ENCODE peak calls at places on chromosomes 13 and 19, in nine cellular contexts. D is BE2C, Y is GM23338, R is tibial artery, T is PC-3, C is transverse colon, L is Caco-2, J is bronchial epithelial cell, O is stomach. Z is an unnamed sample.

GRCh38 chr19:40603071-40603718 is 2.0 kb downstream of the LTBP4 start:
- DNase-seq in D (no peak), Y (peak; percentile 73), R (no peak), T (peak; percentile 31), C (no peak), L (peak; percentile 62), J (peak; percentile 59), O (no peak), Z (peak; percentile 65)

GRCh38 chr13:73966331-73966730 is 167.9 kb downstream of the KLF12 start:
- DNase-seq in D (no peak), Y (no peak), R (no peak), T (no peak), C (no peak), L (no peak), J (no peak), O (no peak), Z (no peak)

GRCh38 chr13:21020581-21020980 is 40.8 kb downstream of the LATS2 start:
- DNase-seq in D (no peak), Y (no peak), R (peak; percentile 23), T (no peak), C (no peak), L (no peak), J (no peak), O (no peak), Z (no peak)

GRCh38 chr13:30153871-30154426 is 153.4 kb downstream of the KATNAL1 start:
- DNase-seq in D (no peak), Y (peak; percentile 55), R (no peak), T (no peak), C (no peak), L (no peak), J (no peak), O (no peak), Z (no peak)

GRCh38 chr19:55133639-55134444 is 15.2 kb downstream of the TNNT1 start:
- DNase-seq in D (no peak), Y (no peak), R (no peak), T (no peak), C (no peak), L (no peak), J (no peak), O (no peak), Z (no peak)

GRCh38 chr13:95924389-95924994 is 128.7 kb downstream of the UGGT2 start:
- DNase-seq in D (no peak), Y (peak; percentile 5), R (no peak), T (peak; percentile 40), C (no peak), L (peak; percentile 51), J (peak; percentile 91), O (no peak), Z (peak; percentile 87)

GRCh38 chr13:60047943-60048342 is 115.8 kb downstream of the DIAPH3 start:
- DNase-seq in D (peak; percentile 14), Y (peak; percentile 43), R (no peak), T (no peak), C (no peak), L (no peak), J (peak; percentile 8), O (no peak), Z (peak; percentile 4)

GRCh38 chr13:45779901-45780300 is 71.7 kb downstream of the SIAH3 start:
- DNase-seq in D (no peak), Y (no peak), R (no peak), T (no peak), C (no peak), L (no peak), J (peak; percentile 6), O (no peak), Z (no peak)

GRCh38 chr13:112783135-112783945 is 93.5 kb downstream of the ATP11A start:
- DNase-seq in D (no peak), Y (no peak), R (no peak), T (no peak), C (no peak), L (no peak), J (no peak), O (peak; percentile 23), Z (peak; percentile 51)

GRCh38 chr13:107866007-107866665 is 349.2 kb downstream of the LIG4 start:
- DNase-seq in D (peak; percentile 77), Y (peak; percentile 63), R (no peak), T (peak; percentile 43), C (no peak), L (no peak), J (no peak), O (no peak), Z (peak; percentile 11)

GRCh38 chr19:16226878-16227836 is 29.4 kb downstream of the AP1M1 start:
- DNase-seq in D (no peak), Y (no peak), R (peak; percentile 62), T (no peak), C (no peak), L (no peak), J (no peak), O (no peak), Z (no peak)

GRCh38 chr13:57724486-57725272 is 93.1 kb downstream of the PCDH17 start:
- DNase-seq in D (no peak), Y (peak; percentile 22), R (no peak), T (no peak), C (no peak), L (no peak), J (no peak), O (no peak), Z (no peak)

GRCh38 chr19:2631213-2631821 is 71.2 kb downstream of the GNG7 start:
- DNase-seq in D (no peak), Y (no peak), R (no peak), T (peak; percentile 31), C (no peak), L (no peak), J (no peak), O (no peak), Z (peak; percentile 49)

GRCh38 chr13:64186503-64186902 is 2770.9 kb upstream of the PCDH20 start:
- DNase-seq in D (no peak), Y (no peak), R (no peak), T (no peak), C (no peak), L (no peak), J (no peak), O (no peak), Z (peak; percentile 6)

GRCh38 chr19:39296906-39297305 is 699 bp downstream of the IFNL1 start:
- DNase-seq in D (no peak), Y (no peak), R (peak; percentile 15), T (no peak), C (no peak), L (no peak), J (no peak), O (no peak), Z (no peak)

GRCh38 chr19:4089400-4089908 is 22.8 kb upstream of the ZBTB7A start:
- DNase-seq in D (no peak), Y (peak; percentile 36), R (no peak), T (no peak), C (peak; percentile 39), L (no peak), J (no peak), O (no peak), Z (no peak)

DNA sequence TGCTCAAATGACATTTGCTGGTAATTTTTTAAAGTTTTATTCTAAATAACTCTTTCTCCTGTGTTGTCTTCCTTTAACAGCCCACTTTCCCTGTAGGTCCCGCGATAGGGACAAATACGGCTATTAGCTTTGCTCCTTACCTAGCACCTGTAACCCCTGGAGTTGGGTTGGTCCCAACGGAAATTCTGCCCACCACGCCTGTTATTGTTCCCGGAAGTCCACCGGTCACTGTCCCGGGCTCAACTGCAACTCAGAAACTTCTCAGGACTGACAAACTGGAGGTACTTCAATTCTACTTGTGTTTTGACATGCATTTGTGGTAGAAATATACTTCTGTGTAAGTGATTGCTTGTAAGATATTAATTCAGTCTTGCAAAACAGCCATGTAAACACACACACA is 91.0 kb upstream of the RAP2A start:
- DNase-seq in D (no peak), Y (no peak), R (no peak), T (no peak), C (no peak), L (no peak), J (no peak), O (no peak), Z (no peak)
- H3K4me3 ChIP-seq in D (no peak overlapping the region), Y (no peak overlapping the region), R (no peak overlapping the region), T (no peak overlapping the region), C (no peak overlapping the region), L (no peak overlapping the region), J (no peak overlapping the region), O (no peak overlapping the region), Z (no peak overlapping the region)

DNA sequence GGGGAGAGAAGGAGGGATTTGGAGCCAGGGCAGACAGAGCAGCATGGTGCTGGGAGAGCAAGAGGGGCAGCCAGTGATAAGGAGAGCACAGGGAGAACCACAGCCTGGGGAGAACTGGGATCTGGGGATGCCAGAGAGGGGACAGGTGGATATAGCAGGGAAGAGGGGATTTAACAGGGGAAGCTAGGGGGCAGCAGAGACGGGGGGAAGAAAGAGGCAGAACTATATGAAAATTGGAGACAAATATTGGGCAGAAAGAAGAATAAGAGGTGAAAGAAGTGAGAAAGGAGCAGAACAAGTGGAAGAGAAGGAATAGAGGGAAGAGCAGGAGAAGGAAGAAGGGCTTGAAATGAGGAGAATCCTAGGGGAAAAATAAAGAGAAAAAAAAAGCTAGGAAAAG is 6.5 kb upstream of the ZNF528 start:
- DNase-seq in D (no peak), Y (peak; percentile 66), R (no peak), T (no peak), C (no peak), L (no peak), J (no peak), O (no peak), Z (no peak)
- TF ChIP-seq CTCF in D (peak; percentile 6), Y (peak; percentile 77), R (no peak), T (no peak), C (no peak), L (no peak), J (no peak), O (no peak), Z (no peak)

GRCh38 chr13:91347996-91348905 is 764 bp downstream of the MIR17HG start:
- DNase-seq in D (peak; percentile 55), Y (no peak), R (peak; percentile 68), T (no peak), C (peak; percentile 56), L (peak; percentile 49), J (no peak), O (peak; percentile 53), Z (peak; percentile 30)
- H3K4me3 ChIP-seq in D (peak overlapping the region; percentile 55), Y (peak overlapping the region; percentile 82), R (peak overlapping the region; percentile 93), T (peak overlapping the region; percentile 90), C (peak overlapping the region; percentile 99), L (peak overlapping the region; percentile 79), J (peak overlapping the region; percentile 46), O (peak overlapping the region; percentile 75), Z (peak overlapping the region; percentile 69)

GRCh38 chr19:1402411-1403070 is 1.2 kb upstream of the GAMT start:
- DNase-seq in D (no peak), Y (no peak), R (no peak), T (no peak), C (no peak), L (no peak), J (peak; percentile 78), O (no peak), Z (no peak)

GRCh38 chr19:1400281-1401137 is 833 bp downstream of the GAMT start:
- DNase-seq in D (no peak), Y (no peak), R (peak; percentile 84), T (no peak), C (no peak), L (peak; percentile 66), J (no peak), O (peak; percentile 80), Z (peak; percentile 23)

GRCh38 chr19:1401889-1402217 is 511 bp upstream of the GAMT start:
- DNase-seq in D (no peak), Y (no peak), R (no peak), T (no peak), C (no peak), L (no peak), J (no peak), O (no peak), Z (no peak)

GRCh38 chr19:1399745-1400144 is 1.6 kb downstream of the GAMT start:
- DNase-seq in D (no peak), Y (no peak), R (no peak), T (no peak), C (no peak), L (no peak), J (no peak), O (no peak), Z (no peak)

GRCh38 chr19:1401138-1401888 is at the start of gene GAMT:
- DNase-seq in D (peak; percentile 71), Y (peak; percentile 65), R (no peak), T (peak; percentile 43), C (peak; percentile 52), L (no peak), J (no peak), O (no peak), Z (no peak)
- TF ChIP-seq CTCF in D (peak; percentile 26), Y (no peak), R (peak; percentile 42), T (peak; percentile 51), C (peak; percentile 46), L (peak; percentile 62), J (peak; percentile 27), O (peak; percentile 32), Z (no peak)